ENCODE peak calls at places on chromosomes 5 and 9, in five cellular contexts. I, A, K, X and N are unnamed samples.

GRCh38 chr5:17042041-17042440 is 106.0 kb upstream of the MYO10 start:
- DNase-seq in I (no peak), X (no peak), A (no peak), K (no peak), N (no peak)

GRCh38 chr5:91007251-91007650 is 375.9 kb downstream of the ARRDC3 start:
- DNase-seq in A (no peak), X (no peak), K (no peak), I (no peak), N (no peak)

GRCh38 chr5:54634089-54634488 is 116.5 kb downstream of the SNX18 start:
- DNase-seq in A (no peak), I (peak), K (no peak), X (no peak), N (no peak)

GRCh38 chr5:160651682-160652645 is 200.0 kb downstream of the ATP10B start:
- DNase-seq in I (no peak), K (no peak), A (no peak), X (no peak), N (no peak)

GRCh38 chr5:80308526-80308925 is 11.3 kb upstream of the SPZ1 start:
- DNase-seq in A (no peak), X (no peak), K (no peak), I (no peak), N (no peak)

GRCh38 chr9:99894826-99895225 is 11.6 kb upstream of the STX17 start:
- DNase-seq in X (no peak), I (no peak), A (no peak), K (no peak), N (no peak)

GRCh38 chr5:80175337-80175736 is 80.5 kb downstream of the SERINC5 start:
- DNase-seq in K (no peak), I (no peak), X (no peak), A (no peak), N (no peak)

GRCh38 chr5:42655982-42656660 is 100.5 kb upstream of the CCDC152 start:
- DNase-seq in K (no peak), X (no peak), I (peak), A (no peak), N (no peak)

GRCh38 chr5:174720612-174721521 is 3.5 kb upstream of the MSX2 start:
- DNase-seq in X (no peak), K (no peak), I (no peak), A (no peak), N (peak)

GRCh38 chr9:87910821-87911220 is 6.9 kb upstream of the SPATA31C1 start:
- DNase-seq in X (no peak), A (no peak), K (no peak), I (no peak), N (no peak)

GRCh38 chr5:91641730-91642350 is 258.7 kb upstream of the ARRDC3 start:
- DNase-seq in I (peak), A (peak), X (no peak), K (no peak), N (no peak)

GRCh38 chr5:78771260-78772240 is 123.0 kb upstream of the LHFPL2 start:
- DNase-seq in A (peak), X (no peak), I (peak), K (peak), N (no peak)

GRCh38 chr5:83987513-83988292 is 267.0 kb upstream of the HAPLN1 start:
- DNase-seq in K (no peak), A (no peak), I (peak), X (no peak), N (no peak)

GRCh38 chr5:16987776-16988175 is 51.7 kb upstream of the MYO10 start:
- DNase-seq in X (no peak), I (no peak), A (no peak), K (no peak), N (no peak)

DNA sequence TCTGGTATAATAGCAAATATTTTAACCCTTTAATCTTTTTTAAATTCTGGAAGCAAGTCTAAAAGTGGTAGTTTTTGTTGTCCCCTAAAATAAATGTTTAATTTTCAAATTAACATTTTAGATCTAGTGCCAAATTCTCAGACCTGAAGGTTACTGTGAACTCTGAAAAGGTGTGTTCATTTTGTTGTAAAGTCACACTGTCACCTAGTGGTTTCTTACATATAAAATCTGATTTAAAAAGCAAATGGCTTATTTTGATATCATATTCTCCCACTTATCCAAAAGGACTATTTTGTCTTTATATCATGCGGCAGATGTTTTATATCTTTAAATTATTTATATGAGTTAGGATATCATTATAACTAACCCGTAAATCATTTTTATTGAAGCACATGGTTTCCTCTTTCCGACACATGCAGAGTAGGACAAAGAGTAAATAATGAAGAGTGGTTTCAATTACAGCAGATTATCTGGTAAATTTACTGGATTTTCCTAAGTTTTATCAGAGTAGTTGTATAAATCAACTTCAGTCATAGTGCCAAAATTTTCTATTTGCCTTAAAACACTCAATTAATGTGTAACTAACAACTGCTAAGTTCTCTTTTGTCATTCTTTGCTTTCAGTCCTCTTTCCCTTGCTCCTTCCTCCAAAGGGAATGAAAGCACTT is 189.4 kb downstream of the COX7C start:
- DNase-seq in A (no peak), X (no peak), K (no peak), I (no peak), N (no peak)
- TF ChIP-seq CTCF in A (no peak), X (no peak), K (no peak), I (no peak), N (no peak)

GRCh38 chr5:32587067-32587551 is 1.8 kb downstream of the SUB1 start:
- DNase-seq in A (no peak), X (no peak), K (no peak), I (no peak), N (no peak)

GRCh38 chr5:32586251-32586642 is 890 bp downstream of the SUB1 start:
- DNase-seq in K (no peak), X (no peak), A (no peak), I (no peak), N (no peak)

GRCh38 chr5:32584651-32585050 is 706 bp upstream of the SUB1 start:
- DNase-seq in I (peak), A (no peak), K (no peak), X (no peak), N (no peak)

GRCh38 chr5:32585122-32585445 is 273 bp upstream of the SUB1 start:
- DNase-seq in X (no peak), I (no peak), K (no peak), A (no peak), N (no peak)

GRCh38 chr5:32585446-32586250 is at the start of gene SUB1:
- DNase-seq in A (peak), K (peak), I (peak), X (peak), N (peak)
- TF ChIP-seq CTCF in A (peak), K (no peak), I (no peak), X (no peak), N (no peak)

DNA sequence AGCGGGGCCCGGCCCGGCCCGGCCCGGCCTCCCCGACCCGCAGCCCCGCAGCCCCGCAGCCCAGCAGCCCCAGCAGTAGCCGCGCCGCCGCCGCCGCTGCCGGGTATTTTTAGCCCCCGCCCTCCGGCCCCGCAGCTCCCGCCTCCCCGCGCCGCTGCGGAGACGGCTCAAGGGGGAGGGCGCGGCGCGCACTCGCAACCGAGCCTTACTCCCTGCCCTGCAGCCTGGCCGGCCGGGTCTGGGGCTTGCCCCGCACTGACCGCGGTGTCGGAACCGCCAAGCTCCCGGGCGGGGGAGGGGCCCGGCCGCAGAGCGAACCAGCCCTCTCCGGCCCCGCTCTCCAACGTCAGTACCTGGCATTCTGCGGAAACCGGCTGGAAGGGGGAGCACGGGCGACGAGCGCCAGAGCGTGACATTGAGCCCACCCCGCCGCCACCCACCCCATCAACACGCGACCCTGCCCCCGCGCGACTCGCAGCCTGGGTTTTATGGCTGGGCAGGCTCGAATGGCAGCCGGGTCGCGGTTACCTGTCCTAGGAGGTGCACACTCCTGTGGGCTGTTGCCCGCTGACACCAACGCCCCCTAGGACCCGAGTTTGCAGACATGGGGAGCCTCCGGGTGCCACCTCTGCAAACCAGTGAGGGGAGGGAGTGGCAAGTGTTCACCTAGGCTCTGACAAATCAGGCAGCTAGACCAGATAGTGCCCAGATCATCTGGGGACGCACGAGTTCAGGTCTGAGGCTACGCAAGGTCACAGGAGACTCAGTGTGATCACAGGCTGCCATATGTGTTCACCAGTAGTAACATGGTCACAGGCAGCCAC is at the start of gene ACSL6:
- DNase-seq in X (peak), I (no peak), A (no peak), K (peak), N (peak)
- TF ChIP-seq CTCF in X (no peak), I (no peak), A (no peak), K (no peak), N (no peak)

GRCh38 chr5:140336388-140336787 is 10.0 kb downstream of the HBEGF start:
- DNase-seq in I (no peak), X (no peak), A (no peak), K (no peak), N (no peak)
- TF ChIP-seq CTCF in I (no peak), X (no peak), A (no peak), K (no peak), N (no peak)

GRCh38 chr9:129242191-129242953 is 64.3 kb upstream of the IER5L start:
- DNase-seq in K (peak), A (no peak), X (no peak), I (no peak), N (no peak)
- TF ChIP-seq CTCF in K (no peak), A (no peak), X (no peak), I (no peak), N (no peak)

GRCh38 chr5:171521219-171521633 is 101.8 kb downstream of the FGF18 start:
- DNase-seq in A (peak), I (peak), X (no peak), K (no peak), N (no peak)
- TF ChIP-seq CTCF in A (peak), I (peak), X (no peak), K (no peak), N (no peak)

GRCh38 chr9:127763918-127764384 is 14.5 kb downstream of the SH2D3C start:
- DNase-seq in X (peak), K (peak), I (no peak), A (no peak), N (no peak)
- TF ChIP-seq CTCF in X (peak), K (peak), I (peak), A (peak), N (no peak)